ENCODE peak calls at places on chromosomes 4 and X, in nine cellular contexts. Z is RWPE2, D is tibial nerve, S is fibroblast of mammary gland, C is GM13976, U is NB4, J is fibroblast of lung, I is K562, L is H9. M is an unnamed sample.

GRCh38 chr4:48189731-48190130 is 55.7 kb upstream of the TXK start:
- DNase-seq in Z (no peak), D (no peak), S (no peak), C (no peak), U (no peak), J (no peak), I (no peak), L (no peak), M (no peak)

GRCh38 chr4:90030953-90031352 is 96.2 kb upstream of the CCSER1 start:
- DNase-seq in Z (no peak), D (no peak), S (no peak), C (no peak), U (no peak), J (no peak), I (no peak), L (peak; percentile 35), M (no peak)

GRCh38 chr4:48269861-48270515 is 350 bp upstream of the TEC start:
- DNase-seq in Z (peak; percentile 86), D (peak; percentile 85), S (peak; percentile 62), C (peak; percentile 99), U (peak; percentile 97), J (peak; percentile 71), I (peak; percentile 98), L (peak; percentile 96), M (peak; percentile 94)

GRCh38 chrX:12978205-12979010 is 3.5 kb downstream of the TMSB4X start:
- DNase-seq in Z (no peak), D (peak; percentile 24), S (peak; percentile 91), C (no peak), U (peak; percentile 89), J (peak; percentile 79), I (no peak), L (peak; percentile 76), M (no peak)

GRCh38 chr4:151627491-151627890 is 133.3 kb downstream of the GATB start:
- DNase-seq in Z (no peak), D (no peak), S (peak; percentile 45), C (no peak), U (no peak), J (no peak), I (no peak), L (no peak), M (no peak)

GRCh38 chr4:99634742-99635360 is 22.8 kb downstream of the C4orf54 start:
- DNase-seq in Z (no peak), D (no peak), S (no peak), C (no peak), U (no peak), J (no peak), I (no peak), L (no peak), M (no peak)

GRCh38 chr4:55351824-55352223 is 5.8 kb downstream of the SRD5A3 start:
- DNase-seq in Z (no peak), D (no peak), S (peak; percentile 54), C (no peak), U (no peak), J (peak; percentile 21), I (no peak), L (no peak), M (no peak)

GRCh38 chrX:19579485-19579884 is 64.2 kb upstream of the MAP3K15 start:
- DNase-seq in Z (no peak), D (no peak), S (peak; percentile 79), C (no peak), U (no peak), J (no peak), I (no peak), L (no peak), M (no peak)

GRCh38 chrX:71111851-71112468 is 583 bp upstream of the IL2RG start:
- DNase-seq in Z (no peak), D (no peak), S (no peak), C (no peak), U (peak; percentile 73), J (no peak), I (no peak), L (no peak), M (no peak)

GRCh38 chrX:150363561-150364346 is 637 bp downstream of the MAMLD1 start:
- DNase-seq in Z (no peak), D (no peak), S (peak; percentile 37), C (no peak), U (peak; percentile 14), J (peak; percentile 29), I (no peak), L (peak; percentile 34), M (peak; percentile 75)

GRCh38 chr4:112523008-112523440 is 7.0 kb upstream of the NEUROG2 start:
- DNase-seq in Z (no peak), D (no peak), S (peak; percentile 43), C (peak; percentile 68), U (peak; percentile 80), J (peak; percentile 64), I (peak; percentile 51), L (peak; percentile 85), M (no peak)

GRCh38 chr4:72397314-72397713 is 171.7 kb downstream of the ADAMTS3 start:
- DNase-seq in Z (no peak), D (no peak), S (no peak), C (no peak), U (no peak), J (peak; percentile 19), I (no peak), L (no peak), M (no peak)

GRCh38 chr4:41178372-41179085 is 35.8 kb downstream of the APBB2 start:
- DNase-seq in Z (no peak), D (peak; percentile 24), S (peak; percentile 99), C (no peak), U (no peak), J (peak; percentile 95), I (no peak), L (no peak), M (no peak)

GRCh38 chr4:8847331-8847730 is 24.3 kb downstream of the HMX1 start:
- DNase-seq in Z (peak; percentile 42), D (no peak), S (no peak), C (no peak), U (no peak), J (no peak), I (no peak), L (peak; percentile 19), M (peak; percentile 45)

DNA sequence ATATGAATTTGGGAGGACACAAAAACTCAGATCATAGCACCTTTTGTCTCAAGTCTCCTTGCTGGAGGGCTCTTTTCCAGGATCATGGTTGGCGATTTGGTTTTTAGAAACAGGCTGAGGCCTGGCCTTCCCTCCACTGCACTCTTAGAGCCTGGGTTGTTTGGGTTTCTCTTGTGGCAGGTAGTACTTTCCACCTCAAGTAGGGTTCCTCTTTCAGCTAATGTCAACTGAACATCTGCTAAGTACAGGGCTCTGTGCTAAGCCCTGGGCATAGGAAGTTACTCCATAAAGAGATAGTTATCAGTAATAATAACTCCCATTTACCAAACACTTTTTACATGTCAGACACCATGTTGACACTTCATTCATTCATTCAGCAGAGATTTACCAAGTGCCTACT is 28.2 kb upstream of the APLN start:
- DNase-seq in Z (no peak), D (no peak), S (no peak), C (no peak), U (no peak), J (no peak), I (no peak), L (no peak), M (peak; percentile 33)
- TF ChIP-seq CTCF in Z (no peak), D (no peak), S (no peak), C (no peak), U (no peak), J (no peak), I (no peak), L (no peak), M (no peak)

GRCh38 chrX:32741910-32742309 is 469.4 kb downstream of the DMD start:
- DNase-seq in Z (no peak), D (no peak), S (no peak), C (no peak), U (no peak), J (no peak), I (no peak), L (no peak), M (no peak)
- TF ChIP-seq CTCF in Z (no peak), D (no peak), S (no peak), C (no peak), U (no peak), J (no peak), I (no peak), L (no peak), M (no peak)

GRCh38 chr4:85369703-85370380 is 105.1 kb upstream of the ARHGAP24 start:
- DNase-seq in Z (no peak), D (no peak), S (no peak), C (no peak), U (no peak), J (no peak), I (no peak), L (no peak), M (no peak)
- TF ChIP-seq CTCF in Z (no peak), D (no peak), S (no peak), C (no peak), U (no peak), J (no peak), I (no peak), L (no peak), M (no peak)

DNA sequence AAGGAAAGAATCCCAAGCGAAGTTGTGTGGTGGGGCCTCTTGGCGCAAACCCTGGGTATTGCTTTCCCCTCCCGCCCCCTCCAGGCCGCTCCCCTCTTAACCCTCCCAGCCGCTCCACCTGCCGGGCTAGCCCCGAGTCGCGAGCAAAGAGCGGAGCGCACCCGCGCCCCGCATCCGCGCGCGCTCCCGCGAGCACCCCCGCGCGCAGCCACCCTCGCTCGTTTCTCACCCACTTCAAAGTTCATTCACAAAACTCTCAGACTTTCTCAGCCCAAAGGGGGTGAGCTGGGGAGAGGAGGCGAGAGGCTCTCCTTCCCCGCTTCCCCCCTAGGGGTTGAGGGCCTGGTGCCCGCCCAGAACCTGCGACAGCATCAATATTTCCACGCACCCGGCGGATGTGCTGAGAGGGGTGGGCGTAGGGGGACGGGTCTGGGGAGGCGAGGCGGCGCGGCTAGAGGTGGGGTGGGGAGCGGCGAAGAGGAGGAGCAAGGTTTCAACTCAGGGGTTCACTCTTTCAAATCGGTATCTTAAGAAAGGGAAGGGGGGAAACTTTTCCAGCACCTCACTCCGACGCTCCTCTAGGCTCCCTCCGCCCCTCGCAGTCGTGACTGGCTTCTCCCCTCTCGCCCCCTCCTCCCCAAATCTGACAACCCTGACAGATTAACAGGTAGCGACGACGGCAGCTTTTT is 1.8 kb downstream of the MAML3 start:
- DNase-seq in Z (peak; percentile 67), D (peak; percentile 31), S (no peak), C (peak; percentile 64), U (no peak), J (no peak), I (peak; percentile 57), L (no peak), M (peak; percentile 82)
- TF ChIP-seq CTCF in Z (peak; percentile 22), D (peak; percentile 30), S (no peak), C (no peak), U (no peak), J (peak; percentile 7), I (peak; percentile 48), L (peak; percentile 42), M (no peak)

M was measured in coronary artery.